ENCODE peak calls at places on chromosome 18, in four cellular contexts. Z, J, H and B are unnamed samples.

GRCh38 chr18:75483662-75484061 is 56.2 kb upstream of the SMIM21 start:
- DNase-seq in Z (no peak), J (no peak), H (no peak), B (no peak)

GRCh38 chr18:24118750-24119577 is 19.9 kb upstream of the CABYR start:
- DNase-seq in Z (peak), J (peak), H (peak), B (no peak)

GRCh38 chr18:76584414-76585310 is 89.6 kb upstream of the ZNF516 start:
- DNase-seq in Z (no peak), J (no peak), H (no peak), B (no peak)

GRCh38 chr18:31563778-31564177 is 27.9 kb upstream of the TTR start:
- DNase-seq in Z (no peak), J (no peak), H (no peak), B (no peak)

GRCh38 chr18:58580623-58581022 is 48.3 kb downstream of the ALPK2 start:
- DNase-seq in Z (no peak), J (no peak), H (no peak), B (no peak)

GRCh38 chr18:9867454-9867732 is 18.4 kb upstream of the TXNDC2 start:
- DNase-seq in Z (no peak), J (no peak), H (no peak), B (no peak)

GRCh38 chr18:68564348-68564747 is 150.6 kb downstream of the TMX3 start:
- DNase-seq in Z (no peak), J (no peak), H (no peak), B (no peak)

GRCh38 chr18:1075310-1075709 is 170.6 kb downstream of the ADCYAP1 start:
- DNase-seq in Z (no peak), J (no peak), H (no peak), B (no peak)

GRCh38 chr18:79588636-79589481 is 90.7 kb upstream of the CTDP1 start:
- DNase-seq in Z (peak), J (peak), H (no peak), B (no peak)

GRCh38 chr18:76450452-76450851 is 44.6 kb downstream of the ZNF516 start:
- DNase-seq in Z (no peak), J (no peak), H (no peak), B (no peak)

GRCh38 chr18:457120-457519 is 43.4 kb downstream of the COLEC12 start:
- DNase-seq in Z (peak), J (peak), H (no peak), B (no peak)

GRCh38 chr18:41745166-41746049 is 209.6 kb upstream of the PIK3C3 start:
- DNase-seq in Z (peak), J (peak), H (no peak), B (no peak)

GRCh38 chr18:42706618-42707017 is 408.9 kb downstream of the RIT2 start:
- DNase-seq in Z (no peak), J (no peak), H (no peak), B (no peak)